ENCODE peak calls at places on chromosome 4, in four cellular contexts. One of them, this sample, is unnamed.

GRCh38 chr4:67468801-67469200 is 76.5 kb downstream of the CENPC start:
- DNase-seq in CD4-positive, alpha-beta memory T cell: no peak
- DNase-seq in astrocyte: no peak
- DNase-seq in thyroid gland: no peak
- DNase-seq in this sample: no peak

GRCh38 chr4:17502764-17503163 is 9.1 kb downstream of the QDPR start:
- DNase-seq in CD4-positive, alpha-beta memory T cell: no peak
- DNase-seq in astrocyte: peak; percentile 73
- DNase-seq in thyroid gland: no peak
- DNase-seq in this sample: no peak

GRCh38 chr4:113447695-113448265 is 313.8 kb downstream of the CAMK2D start:
- DNase-seq in CD4-positive, alpha-beta memory T cell: no peak
- DNase-seq in astrocyte: no peak
- DNase-seq in thyroid gland: no peak
- DNase-seq in this sample: peak; percentile 66

GRCh38 chr4:163484906-163485305 is 9.6 kb upstream of the TMA16 start:
- DNase-seq in CD4-positive, alpha-beta memory T cell: peak; percentile 36
- DNase-seq in astrocyte: peak; percentile 10
- DNase-seq in thyroid gland: peak; percentile 29
- DNase-seq in this sample: no peak

GRCh38 chr4:147820975-147821374 is 89.1 kb downstream of the ARHGAP10 start:
- DNase-seq in CD4-positive, alpha-beta memory T cell: no peak
- DNase-seq in astrocyte: no peak
- DNase-seq in thyroid gland: no peak
- DNase-seq in this sample: no peak

GRCh38 chr4:5865896-5866599 is 26.8 kb downstream of the CRMP1 start:
- DNase-seq in CD4-positive, alpha-beta memory T cell: no peak
- DNase-seq in astrocyte: peak; percentile 23
- DNase-seq in thyroid gland: no peak
- DNase-seq in this sample: no peak

GRCh38 chr4:314296-314903 is 9.1 kb upstream of the ZNF732 start:
- DNase-seq in CD4-positive, alpha-beta memory T cell: no peak
- DNase-seq in astrocyte: no peak
- DNase-seq in thyroid gland: no peak
- DNase-seq in this sample: no peak

GRCh38 chr4:77538574-77539157 is 67.0 kb upstream of the CXCL13 start:
- DNase-seq in CD4-positive, alpha-beta memory T cell: no peak
- DNase-seq in astrocyte: peak; percentile 16
- DNase-seq in thyroid gland: peak; percentile 64
- DNase-seq in this sample: peak; percentile 25

GRCh38 chr4:15868065-15868464 is 70.5 kb downstream of the FGFBP1 start:
- DNase-seq in CD4-positive, alpha-beta memory T cell: no peak
- DNase-seq in astrocyte: peak; percentile 32
- DNase-seq in thyroid gland: no peak
- DNase-seq in this sample: no peak

GRCh38 chr4:4490041-4490440 is 51.8 kb downstream of the STX18 start:
- DNase-seq in CD4-positive, alpha-beta memory T cell: no peak
- DNase-seq in astrocyte: no peak
- DNase-seq in thyroid gland: no peak
- DNase-seq in this sample: no peak

GRCh38 chr4:89482248-89482647 is 174.6 kb upstream of the GPRIN3 start:
- DNase-seq in CD4-positive, alpha-beta memory T cell: no peak
- DNase-seq in astrocyte: peak; percentile 14
- DNase-seq in thyroid gland: no peak
- DNase-seq in this sample: no peak

GRCh38 chr4:3041192-3042142 is 32.9 kb downstream of the HTT-AS start:
- DNase-seq in CD4-positive, alpha-beta memory T cell: peak; percentile 45
- DNase-seq in astrocyte: peak; percentile 35
- DNase-seq in thyroid gland: peak; percentile 44
- DNase-seq in this sample: peak; percentile 88

DNA sequence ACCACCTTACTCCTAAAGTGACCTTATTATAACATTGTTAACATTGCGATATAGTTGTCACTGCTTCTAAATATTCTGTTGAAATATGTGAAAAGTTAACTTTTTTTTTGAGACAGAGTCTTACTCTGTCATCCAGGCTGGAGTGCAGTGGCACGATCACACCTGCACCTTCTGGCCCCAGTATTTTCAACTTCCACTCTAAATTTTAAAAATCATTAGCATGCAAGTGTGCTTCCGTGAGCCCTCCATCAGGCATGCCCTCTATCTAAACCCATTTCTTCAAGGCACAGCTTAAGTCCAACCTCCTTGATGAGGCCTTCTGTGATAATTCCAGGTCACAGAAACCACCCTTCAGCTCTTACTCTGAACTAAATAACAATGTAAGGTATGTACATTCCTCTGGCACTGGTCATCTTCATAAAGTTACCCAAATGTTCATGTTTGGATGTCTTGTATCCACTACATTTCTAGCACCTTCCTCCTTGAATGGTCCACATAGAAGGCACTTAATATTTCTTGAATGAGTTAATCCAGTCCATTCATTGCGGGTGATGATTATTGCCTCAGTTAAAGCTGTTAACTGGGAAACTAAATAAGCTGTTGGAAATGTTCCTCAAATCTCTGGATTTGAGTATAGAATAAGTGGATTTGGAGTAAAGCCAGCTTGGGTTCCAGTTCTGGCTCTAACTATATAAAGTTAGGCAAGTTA is 38.6 kb upstream of the TMEM131L start:
- DNase-seq in CD4-positive, alpha-beta memory T cell: no peak
- DNase-seq in astrocyte: peak; percentile 69
- DNase-seq in thyroid gland: no peak
- DNase-seq in this sample: no peak
- H3K4me1 ChIP-seq in CD4-positive, alpha-beta memory T cell: peaks cover 60% of the 10 kb centered on the region
- H3K4me1 ChIP-seq in astrocyte: peaks cover 5% of the 10 kb centered on the region
- H3K4me1 ChIP-seq in thyroid gland: no peaks in the 10 kb centered on the region
- H3K4me1 ChIP-seq in this sample: no peaks in the 10 kb centered on the region

DNA sequence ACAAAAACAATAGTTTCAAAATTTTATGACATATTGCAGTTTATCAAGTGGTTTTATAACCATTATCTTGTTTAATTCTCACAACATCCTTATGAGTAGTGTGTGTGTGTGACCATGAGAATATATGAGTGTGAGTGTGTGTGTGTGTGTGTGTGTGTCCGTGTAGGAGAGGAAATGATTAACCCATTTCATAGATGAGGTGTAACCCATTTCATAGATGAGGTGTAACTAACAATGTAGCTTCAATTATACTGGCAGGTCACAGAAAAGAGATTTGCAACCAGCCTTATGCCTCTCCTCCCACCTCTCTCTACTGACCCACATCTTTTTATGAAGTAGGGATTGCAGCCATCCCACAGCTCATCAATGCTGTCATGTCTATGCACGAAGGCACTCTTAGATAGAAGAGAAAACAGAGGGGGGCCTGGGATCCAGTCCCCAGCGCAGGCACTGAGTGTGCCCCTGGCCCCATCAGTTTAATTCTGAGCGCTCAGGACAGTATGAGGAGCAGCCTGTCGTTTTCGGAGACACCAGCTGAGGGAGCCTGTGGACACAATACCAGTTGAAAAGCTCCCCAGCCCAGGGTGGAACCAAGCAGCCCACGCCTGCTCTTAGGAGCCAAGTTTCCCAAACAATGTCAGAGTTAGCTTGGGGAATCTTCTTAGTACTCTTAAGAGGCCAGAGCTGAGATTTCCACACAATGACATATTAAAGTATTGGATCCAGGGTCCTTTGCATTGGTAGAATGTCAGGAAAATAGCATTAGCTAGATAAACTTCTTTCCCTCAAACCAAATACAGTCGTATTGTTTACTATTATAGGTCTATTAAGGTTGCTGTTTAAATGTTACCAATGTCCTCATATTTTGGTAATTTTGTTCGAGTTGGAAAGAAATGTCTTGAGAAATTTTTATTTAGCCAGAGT is 88.6 kb downstream of the PALLD start:
- DNase-seq in CD4-positive, alpha-beta memory T cell: no peak
- DNase-seq in astrocyte: peak; percentile 64
- DNase-seq in thyroid gland: peak; percentile 87
- DNase-seq in this sample: peak; percentile 59
- H3K27ac ChIP-seq in CD4-positive, alpha-beta memory T cell: no peak overlapping the region
- H3K27ac ChIP-seq in astrocyte: peak overlapping the region; percentile 70
- H3K27ac ChIP-seq in thyroid gland: no peak overlapping the region
- H3K27ac ChIP-seq in this sample: no peak overlapping the region

DNA sequence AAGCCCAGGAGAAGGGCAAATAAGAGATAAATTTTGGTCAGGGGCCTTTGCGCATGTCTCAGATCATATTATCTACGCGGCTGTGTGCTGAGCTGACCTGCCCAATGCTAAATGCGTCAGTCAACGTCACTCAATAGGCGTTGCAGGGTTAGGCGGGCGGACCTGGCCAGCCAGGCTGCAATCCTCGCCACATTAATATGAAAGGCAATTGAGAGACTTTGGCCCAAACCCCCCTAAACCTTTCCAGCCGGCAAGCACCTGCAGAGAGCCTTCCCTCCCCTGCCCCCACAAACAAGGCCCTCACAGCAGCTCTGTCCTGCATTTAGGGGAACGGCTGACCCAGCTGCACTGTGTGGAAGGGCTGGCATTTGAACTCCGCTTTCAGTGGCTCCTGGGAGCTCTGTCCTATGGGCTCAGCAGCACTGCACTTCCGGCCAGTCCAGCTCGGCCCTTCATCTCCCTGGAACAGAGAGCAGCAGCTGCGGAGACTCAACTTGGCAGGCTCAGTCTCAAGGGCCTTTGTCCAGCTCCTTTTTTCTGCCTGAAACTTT is 133.5 kb downstream of the AFAP1 start:
- DNase-seq in CD4-positive, alpha-beta memory T cell: no peak
- DNase-seq in astrocyte: peak; percentile 70
- DNase-seq in thyroid gland: peak; percentile 72
- DNase-seq in this sample: peak; percentile 68
- H3K4me1 ChIP-seq in CD4-positive, alpha-beta memory T cell: peaks cover 11% of the 10 kb centered on the region
- H3K4me1 ChIP-seq in astrocyte: peaks cover 38% of the 10 kb centered on the region
- H3K4me1 ChIP-seq in thyroid gland: peaks cover 54% of the 10 kb centered on the region
- H3K4me1 ChIP-seq in this sample: no peaks in the 10 kb centered on the region

GRCh38 chr4:185518494-185518893 is 16.8 kb downstream of the PDLIM3 start:
- DNase-seq in CD4-positive, alpha-beta memory T cell: no peak
- DNase-seq in astrocyte: no peak
- DNase-seq in thyroid gland: no peak
- DNase-seq in this sample: no peak
- H3K27ac ChIP-seq in CD4-positive, alpha-beta memory T cell: no peak overlapping the region
- H3K27ac ChIP-seq in astrocyte: no peak overlapping the region
- H3K27ac ChIP-seq in thyroid gland: peak overlapping the region; percentile 80
- H3K27ac ChIP-seq in this sample: no peak overlapping the region

GRCh38 chr4:8100696-8101095 is 57.9 kb downstream of the ABLIM2 start:
- DNase-seq in CD4-positive, alpha-beta memory T cell: no peak
- DNase-seq in astrocyte: no peak
- DNase-seq in thyroid gland: no peak
- DNase-seq in this sample: no peak
- H3K4me1 ChIP-seq in CD4-positive, alpha-beta memory T cell: no peaks in the 10 kb centered on the region
- H3K4me1 ChIP-seq in astrocyte: no peaks in the 10 kb centered on the region
- H3K4me1 ChIP-seq in thyroid gland: no peaks in the 10 kb centered on the region
- H3K4me1 ChIP-seq in this sample: peaks cover 6% of the 10 kb centered on the region

GRCh38 chr4:126775485-126776106 is 857.2 kb upstream of the INTU start:
- DNase-seq in CD4-positive, alpha-beta memory T cell: no peak
- DNase-seq in astrocyte: no peak
- DNase-seq in thyroid gland: no peak
- DNase-seq in this sample: no peak
- H3K27ac ChIP-seq in CD4-positive, alpha-beta memory T cell: no peak overlapping the region
- H3K27ac ChIP-seq in astrocyte: no peak overlapping the region
- H3K27ac ChIP-seq in thyroid gland: no peak overlapping the region
- H3K27ac ChIP-seq in this sample: no peak overlapping the region

GRCh38 chr4:140255467-140255866 is 101.5 kb upstream of the MAML3 start:
- DNase-seq in CD4-positive, alpha-beta memory T cell: no peak
- DNase-seq in astrocyte: peak; percentile 48
- DNase-seq in thyroid gland: no peak
- DNase-seq in this sample: no peak
- H3K4me1 ChIP-seq in CD4-positive, alpha-beta memory T cell: no peaks in the 10 kb centered on the region
- H3K4me1 ChIP-seq in astrocyte: peaks cover 56% of the 10 kb centered on the region
- H3K4me1 ChIP-seq in thyroid gland: peaks cover 6% of the 10 kb centered on the region
- H3K4me1 ChIP-seq in this sample: peaks cover 5% of the 10 kb centered on the region

DNA sequence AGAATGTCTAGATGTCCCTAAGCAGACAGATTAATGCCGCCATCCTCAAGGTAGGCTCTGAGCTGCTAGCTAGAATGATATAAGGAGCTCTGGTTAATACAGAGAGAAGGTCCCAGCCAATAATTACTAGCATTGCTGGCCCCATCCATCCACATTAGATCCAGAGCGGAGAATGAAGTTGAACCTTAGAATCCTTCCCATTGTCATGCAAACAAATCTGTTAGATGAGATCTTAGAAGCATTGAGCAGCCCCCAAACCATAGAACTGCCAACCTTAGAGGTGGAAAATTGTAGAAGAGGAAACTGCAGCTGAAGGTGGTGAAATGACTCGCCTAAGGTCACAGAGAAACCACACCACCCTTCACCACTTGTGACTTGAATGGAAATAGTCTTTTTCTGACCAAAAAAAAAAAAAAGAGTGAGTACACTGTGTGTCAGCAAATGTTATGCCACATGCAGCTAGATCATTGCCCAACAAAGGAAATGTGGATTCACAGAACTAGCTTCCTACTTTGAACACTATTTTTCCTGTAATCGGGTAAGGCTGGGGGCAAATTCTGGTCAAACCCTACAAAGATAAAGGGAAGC is 162.1 kb downstream of the SMIM20 start:
- DNase-seq in CD4-positive, alpha-beta memory T cell: no peak
- DNase-seq in astrocyte: peak; percentile 33
- DNase-seq in thyroid gland: no peak
- DNase-seq in this sample: no peak
- H3K27ac ChIP-seq in CD4-positive, alpha-beta memory T cell: no peak overlapping the region
- H3K27ac ChIP-seq in astrocyte: no peak overlapping the region
- H3K27ac ChIP-seq in thyroid gland: no peak overlapping the region
- H3K27ac ChIP-seq in this sample: no peak overlapping the region

GRCh38 chr4:42345962-42346544 is 51.2 kb upstream of the SHISA3 start:
- DNase-seq in CD4-positive, alpha-beta memory T cell: no peak
- DNase-seq in astrocyte: no peak
- DNase-seq in thyroid gland: no peak
- DNase-seq in this sample: no peak

GRCh38 chr4:42344749-42345148 is 52.5 kb upstream of the SHISA3 start:
- DNase-seq in CD4-positive, alpha-beta memory T cell: no peak
- DNase-seq in astrocyte: no peak
- DNase-seq in thyroid gland: no peak
- DNase-seq in this sample: no peak

GRCh38 chr4:42341518-42342026 is 55.7 kb upstream of the SHISA3 start:
- DNase-seq in CD4-positive, alpha-beta memory T cell: no peak
- DNase-seq in astrocyte: peak; percentile 11
- DNase-seq in thyroid gland: no peak
- DNase-seq in this sample: no peak

GRCh38 chr4:42347076-42347475 is 50.2 kb upstream of the SHISA3 start:
- DNase-seq in CD4-positive, alpha-beta memory T cell: no peak
- DNase-seq in astrocyte: no peak
- DNase-seq in thyroid gland: no peak
- DNase-seq in this sample: no peak

GRCh38 chr4:42344260-42344659 is 53.0 kb upstream of the SHISA3 start:
- DNase-seq in CD4-positive, alpha-beta memory T cell: no peak
- DNase-seq in astrocyte: no peak
- DNase-seq in thyroid gland: no peak
- DNase-seq in this sample: no peak
- H3K4me1 ChIP-seq in CD4-positive, alpha-beta memory T cell: no peaks in the 10 kb centered on the region
- H3K4me1 ChIP-seq in astrocyte: peaks cover 9% of the 10 kb centered on the region
- H3K4me1 ChIP-seq in thyroid gland: no peaks in the 10 kb centered on the region
- H3K4me1 ChIP-seq in this sample: peaks cover 4% of the 10 kb centered on the region